ENCODE peak calls at places on chromosomes 5 and 9, in ten cellular contexts. Q is right cardiac atrium; V is DND-41; D is GM23338; U is pancreas; S is PC-3; B is CD8-positive, alpha-beta memory T cell; K is tibial artery; O is GM23248; A is effector memory CD4-positive, alpha-beta T cell. X is an unnamed sample.

GRCh38 chr9:113520109-113520642 is 56.6 kb downstream of the RGS3 start:
- DNase-seq in K (no peak), O (peak; percentile 27), A (peak; percentile 68), B (peak; percentile 77), D (no peak), Q (no peak), U (peak; percentile 79), V (peak; percentile 42), S (peak; percentile 24), X (no peak)

GRCh38 chr5:59768204-59769040 is 125.1 kb downstream of the PDE4D start:
- DNase-seq in B (no peak), S (peak; percentile 65), V (no peak), Q (peak; percentile 64), A (no peak), K (peak; percentile 52), O (peak; percentile 70), D (peak; percentile 81), U (peak; percentile 57), X (peak; percentile 66)

GRCh38 chr5:53017383-53017782 is 28.2 kb downstream of the ITGA2 start:
- DNase-seq in B (no peak), Q (no peak), K (no peak), D (no peak), A (no peak), S (no peak), V (no peak), U (no peak), O (no peak), X (no peak)

GRCh38 chr5:75847561-75848021 is 130.4 kb upstream of the POC5 start:
- DNase-seq in V (no peak), D (no peak), K (no peak), S (no peak), Q (no peak), O (no peak), B (no peak), U (no peak), A (no peak), X (no peak)

GRCh38 chr9:18906656-18907395 is 126.2 kb downstream of the SAXO1 start:
- DNase-seq in U (no peak), Q (no peak), D (no peak), O (peak; percentile 85), S (peak; percentile 45), A (no peak), K (no peak), V (no peak), B (no peak), X (no peak)

GRCh38 chr5:173780356-173781234 is 107.6 kb upstream of the CPEB4 start:
- DNase-seq in S (no peak), Q (no peak), U (no peak), O (no peak), D (no peak), B (no peak), K (no peak), V (no peak), A (no peak), X (no peak)

GRCh38 chr9:121826711-121827110 is 175.3 kb downstream of the DAB2IP start:
- DNase-seq in V (no peak), K (no peak), Q (no peak), A (no peak), S (no peak), B (no peak), O (no peak), U (no peak), D (no peak), X (no peak)

GRCh38 chr5:72507360-72508238 is at the start of gene ZNF366:
- DNase-seq in O (no peak), B (no peak), V (no peak), K (no peak), U (no peak), Q (no peak), S (no peak), D (no peak), A (no peak), X (no peak)

GRCh38 chr5:1931590-1932138 is 48.9 kb upstream of the IRX4 start:
- DNase-seq in U (peak; percentile 72), A (no peak), O (no peak), D (peak; percentile 60), K (no peak), V (no peak), Q (peak; percentile 68), S (no peak), B (no peak), X (no peak)

GRCh38 chr5:115992848-115993350 is 30.6 kb downstream of the LVRN start:
- DNase-seq in U (no peak), S (no peak), A (no peak), Q (no peak), V (no peak), D (no peak), K (no peak), B (no peak), O (peak; percentile 20), X (no peak)

GRCh38 chr9:134386951-134387831 is 60.9 kb downstream of the RXRA start:
- DNase-seq in V (no peak), B (no peak), O (peak; percentile 43), D (no peak), S (no peak), Q (no peak), U (peak; percentile 69), K (peak; percentile 59), A (no peak), X (no peak)

DNA sequence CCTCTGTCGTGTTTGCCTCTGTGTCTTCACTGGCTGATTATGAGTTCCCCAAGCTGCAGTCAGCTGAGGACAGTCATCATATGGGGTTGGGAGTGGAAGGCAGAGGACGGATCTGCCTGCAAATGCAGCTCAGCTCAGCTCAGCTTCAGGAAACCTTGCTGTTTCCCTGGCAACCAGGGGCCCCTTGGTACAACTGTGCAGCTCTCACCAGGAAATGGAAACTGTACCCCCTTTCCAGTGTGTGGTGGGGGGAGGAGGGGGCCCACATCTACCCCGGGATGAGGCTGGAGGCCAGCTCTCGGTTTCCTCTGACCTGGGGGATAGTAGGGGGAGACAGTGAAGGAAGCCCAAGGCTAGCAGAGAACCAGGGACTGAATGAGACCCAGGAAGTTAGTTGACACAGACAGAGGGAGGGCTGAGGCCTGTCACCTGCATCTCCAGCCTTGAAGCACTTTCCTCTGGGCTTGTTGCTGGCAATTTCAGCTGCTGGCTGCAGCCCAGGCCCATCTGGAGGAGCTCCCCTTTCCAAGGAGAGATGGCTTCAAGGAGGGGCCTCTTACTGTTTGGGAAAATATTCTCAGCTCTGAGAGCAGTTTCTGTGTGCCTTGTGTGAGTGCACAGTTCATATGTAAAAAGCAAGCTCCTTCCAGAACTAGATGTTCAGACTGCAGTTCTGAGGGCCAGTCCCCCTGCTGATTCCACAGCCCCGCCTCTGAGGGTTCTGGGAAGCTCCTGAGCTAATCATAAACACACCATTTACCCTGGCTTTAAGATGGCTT is 6.9 kb downstream of the ANXA6 start:
- DNase-seq in K (no peak), S (no peak), Q (peak; percentile 73), A (peak; percentile 75), B (peak; percentile 58), D (no peak), O (peak; percentile 63), V (peak; percentile 84), U (no peak), X (no peak)
- H3K4me1 ChIP-seq in K (no peaks in the 10 kb centered on the region), S (peaks cover 6% of the 10 kb centered on the region), Q (peaks cover 30% of the 10 kb centered on the region), A (peaks cover 100% of the 10 kb centered on the region), B (peaks cover 98% of the 10 kb centered on the region), D (peaks cover 2% of the 10 kb centered on the region), O (peaks cover 43% of the 10 kb centered on the region), V (peaks cover 66% of the 10 kb centered on the region), U (no peaks in the 10 kb centered on the region), X (peaks cover 30% of the 10 kb centered on the region)

GRCh38 chr5:32597046-32597629 is 11.8 kb downstream of the SUB1 start:
- DNase-seq in Q (no peak), A (no peak), K (no peak), U (no peak), V (no peak), O (no peak), D (no peak), B (no peak), S (no peak), X (no peak)

GRCh38 chr5:32600057-32600622 is 14.8 kb downstream of the SUB1 start:
- DNase-seq in O (peak; percentile 87), S (peak; percentile 93), A (no peak), B (no peak), V (no peak), K (no peak), U (no peak), Q (no peak), D (no peak), X (no peak)

GRCh38 chr5:32598270-32598937 is 13.0 kb downstream of the SUB1 start:
- DNase-seq in A (no peak), Q (no peak), D (no peak), S (no peak), O (no peak), B (no peak), U (no peak), V (no peak), K (no peak), X (no peak)

GRCh38 chr5:32598997-32599549 is 13.7 kb downstream of the SUB1 start:
- DNase-seq in V (no peak), O (no peak), K (no peak), D (no peak), A (no peak), B (no peak), U (no peak), Q (no peak), S (no peak), X (no peak)

GRCh38 chr5:32595118-32595517 is 9.8 kb downstream of the SUB1 start:
- DNase-seq in D (no peak), K (no peak), S (no peak), B (no peak), V (no peak), A (no peak), U (no peak), O (no peak), Q (no peak), X (no peak)
- H3K4me1 ChIP-seq in D (no peaks in the 10 kb centered on the region), K (no peaks in the 10 kb centered on the region), S (peaks cover 12% of the 10 kb centered on the region), B (peaks cover 62% of the 10 kb centered on the region), V (peaks cover 22% of the 10 kb centered on the region), A (peaks cover 18% of the 10 kb centered on the region), U (no peaks in the 10 kb centered on the region), O (peaks cover 41% of the 10 kb centered on the region), Q (no peaks in the 10 kb centered on the region), X (no peaks in the 10 kb centered on the region)

DNA sequence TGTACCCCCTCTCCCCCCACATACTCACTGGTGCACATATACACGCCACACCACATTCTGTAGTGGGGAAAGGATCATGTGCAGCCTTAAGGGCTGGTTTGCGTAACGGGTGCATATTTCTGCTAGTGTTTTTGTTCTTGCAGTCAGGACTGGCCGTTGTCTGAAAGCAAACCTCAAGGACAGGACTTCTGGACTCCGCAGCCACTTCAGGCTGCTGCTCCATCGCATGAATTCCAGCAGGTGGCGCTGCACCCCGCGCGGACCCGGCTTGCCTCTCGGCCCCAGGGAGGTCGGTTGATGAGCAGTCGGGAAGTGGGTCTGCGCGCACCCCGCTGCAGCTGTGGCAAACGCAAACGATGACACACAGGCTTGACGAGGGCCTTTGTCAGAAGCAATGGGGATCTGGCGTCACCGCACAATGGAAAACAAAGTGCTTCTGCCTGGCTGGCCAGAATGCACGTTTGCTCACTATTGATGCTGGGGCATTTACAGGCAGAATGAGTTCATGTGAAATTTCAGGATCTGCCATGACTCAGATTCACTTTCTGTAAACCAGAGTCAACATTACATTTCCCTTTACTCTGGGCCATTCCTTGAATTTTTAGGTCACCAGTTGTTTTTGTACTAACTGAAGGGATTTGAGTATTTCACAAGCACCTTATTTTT is 36.3 kb upstream of the GLRX start:
- DNase-seq in D (peak; percentile 88), O (peak; percentile 99), Q (peak; percentile 96), A (peak; percentile 80), B (peak; percentile 79), U (peak; percentile 91), K (peak; percentile 93), S (peak; percentile 93), V (peak; percentile 92), X (peak; percentile 93)
- H3K4me1 ChIP-seq in D (no peaks in the 10 kb centered on the region), O (peaks cover 60% of the 10 kb centered on the region), Q (peaks cover 9% of the 10 kb centered on the region), A (no peaks in the 10 kb centered on the region), B (no peaks in the 10 kb centered on the region), U (peaks cover 26% of the 10 kb centered on the region), K (no peaks in the 10 kb centered on the region), S (peaks cover 49% of the 10 kb centered on the region), V (peaks cover 35% of the 10 kb centered on the region), X (peaks cover 34% of the 10 kb centered on the region)

GRCh38 chr9:124219290-124219605 is 38.5 kb upstream of the NEK6 start:
- DNase-seq in A (no peak), S (no peak), O (no peak), V (no peak), B (no peak), U (no peak), D (no peak), K (no peak), Q (no peak), X (no peak)
- H3K4me1 ChIP-seq in A (peaks cover 41% of the 10 kb centered on the region), S (peaks cover 66% of the 10 kb centered on the region), O (peaks cover 4% of the 10 kb centered on the region), V (peaks cover 8% of the 10 kb centered on the region), B (peaks cover 50% of the 10 kb centered on the region), U (peaks cover 39% of the 10 kb centered on the region), D (no peaks in the 10 kb centered on the region), K (no peaks in the 10 kb centered on the region), Q (peaks cover 22% of the 10 kb centered on the region), X (no peaks in the 10 kb centered on the region)

X was measured in lung.